ENCODE peak calls at places on chromosome 12, in seven cellular contexts. Q is right lobe of liver, A is choroid plexus epithelial cell, W is right atrium auricular region, E is astrocyte, M is tibial artery, Y is prostate gland. V is an unnamed sample.

GRCh38 chr12:152440-152839 is 61.5 kb downstream of the SLC6A12 start:
- DNase-seq in Q (no peak), M (no peak), A (peak), Y (no peak), W (no peak), E (no peak), V (no peak)

GRCh38 chr12:47577213-47577612 is 128.6 kb downstream of the RPAP3 start:
- DNase-seq in M (no peak), W (no peak), E (no peak), A (no peak), Q (no peak), Y (no peak), V (no peak)

GRCh38 chr12:12178545-12178944 is 88.3 kb downstream of the LRP6 start:
- DNase-seq in M (no peak), Q (no peak), Y (no peak), A (no peak), E (no peak), W (no peak), V (no peak)

GRCh38 chr12:84929486-84929885 is 16.9 kb upstream of the SLC6A15 start:
- DNase-seq in Y (no peak), M (no peak), A (no peak), Q (no peak), E (no peak), W (no peak), V (no peak)

GRCh38 chr12:55713721-55714120 is 2.1 kb upstream of the BLOC1S1 start:
- DNase-seq in M (no peak), A (peak), W (no peak), Q (no peak), E (peak), Y (no peak), V (no peak)

GRCh38 chr12:11652351-11653040 is 3.0 kb downstream of the ETV6 start:
- DNase-seq in W (peak), Y (peak), M (no peak), Q (no peak), A (peak), E (peak), V (no peak)

GRCh38 chr12:122356192-122356635 is 66.3 kb downstream of the CLIP1 start:
- DNase-seq in Q (no peak), A (peak), M (no peak), Y (peak), W (no peak), E (peak), V (peak)

GRCh38 chr12:131272415-131272814 is 318.7 kb downstream of the ADGRD1 start:
- DNase-seq in W (no peak), Y (no peak), Q (peak), M (no peak), E (no peak), A (no peak), V (no peak)

GRCh38 chr12:28369483-28369882 is 179.2 kb downstream of the CCDC91 start:
- DNase-seq in W (no peak), Y (no peak), A (no peak), Q (no peak), E (no peak), M (no peak), V (no peak)

GRCh38 chr12:113239288-113239771 is 18.1 kb downstream of the TPCN1 start:
- DNase-seq in Y (no peak), M (peak), W (no peak), E (no peak), Q (no peak), A (no peak), V (no peak)

GRCh38 chr12:132731574-132731973 is 20.9 kb downstream of the PGAM5 start:
- DNase-seq in W (no peak), Q (no peak), E (no peak), M (no peak), Y (no peak), A (no peak), V (no peak)

GRCh38 chr12:114918535-114919233 is 234.7 kb upstream of the TBX3 start:
- DNase-seq in M (no peak), W (no peak), Q (no peak), A (peak), E (peak), Y (no peak), V (no peak)

GRCh38 chr12:81417056-81417455 is 339.2 kb downstream of the ACSS3 start:
- DNase-seq in W (no peak), Q (no peak), A (no peak), M (no peak), E (no peak), Y (no peak), V (no peak)

GRCh38 chr12:29455087-29455486 is 42.4 kb downstream of the OVCH1 start:
- DNase-seq in W (no peak), M (no peak), E (no peak), Q (no peak), Y (no peak), A (no peak), V (no peak)

GRCh38 chr12:54475542-54475941 is 2.1 kb upstream of the GTSF1 start:
- DNase-seq in A (peak), Q (no peak), Y (no peak), W (no peak), M (no peak), E (no peak), V (no peak)

GRCh38 chr12:129911437-129912049 is 7.7 kb upstream of the TMEM132D start:
- DNase-seq in Q (no peak), W (no peak), A (peak), Y (peak), E (peak), M (no peak), V (peak)

GRCh38 chr12:92030618-92031017 is 115.0 kb downstream of the BTG1 start:
- DNase-seq in A (peak), Y (peak), E (peak), M (no peak), Q (no peak), W (no peak), V (peak)

GRCh38 chr12:93793983-93794382 is 116.8 kb downstream of the CRADD start:
- DNase-seq in Y (no peak), M (no peak), W (no peak), Q (no peak), E (peak), A (peak), V (no peak)

GRCh38 chr12:45407188-45407850 is 191.4 kb downstream of the ANO6 start:
- DNase-seq in Q (no peak), W (no peak), Y (no peak), M (no peak), A (peak), E (peak), V (no peak)

GRCh38 chr12:106205208-106206069 is 42.4 kb downstream of the CKAP4 start:
- DNase-seq in Q (peak), W (no peak), E (no peak), A (no peak), Y (no peak), M (no peak), V (no peak)
- TF ChIP-seq CTCF in Q (peak), W (peak), E (no peak), A (no peak), Y (peak), M (no peak), V (no peak)

GRCh38 chr12:42237052-42237852 is 796 bp downstream of the YAF2 start:
- DNase-seq in Q (peak), E (peak), W (peak), Y (peak), M (peak), A (peak), V (peak)
- TF ChIP-seq CTCF in Q (peak), E (peak), W (peak), Y (peak), M (peak), A (peak), V (peak)

GRCh38 chr12:68158427-68158826 is 1.1 kb downstream of the IFNG start:
- DNase-seq in W (no peak), Q (no peak), E (no peak), M (no peak), Y (no peak), A (peak), V (no peak)
- TF ChIP-seq CTCF in W (peak), Q (peak), E (peak), M (no peak), Y (no peak), A (peak), V (peak)

GRCh38 chr12:42486407-42486806 is 103.1 kb downstream of the PRICKLE1 start:
- DNase-seq in Y (no peak), Q (no peak), A (no peak), W (no peak), M (no peak), E (no peak), V (no peak)
- TF ChIP-seq CTCF in Y (no peak), Q (no peak), A (no peak), W (no peak), M (no peak), E (no peak), V (no peak)

GRCh38 chr12:59173696-59174095 is 253.4 kb upstream of the LRIG3 start:
- DNase-seq in Y (no peak), A (peak), M (no peak), W (no peak), E (no peak), Q (no peak), V (no peak)
- TF ChIP-seq CTCF in Y (no peak), A (peak), M (no peak), W (no peak), E (no peak), Q (no peak), V (no peak)

DNA sequence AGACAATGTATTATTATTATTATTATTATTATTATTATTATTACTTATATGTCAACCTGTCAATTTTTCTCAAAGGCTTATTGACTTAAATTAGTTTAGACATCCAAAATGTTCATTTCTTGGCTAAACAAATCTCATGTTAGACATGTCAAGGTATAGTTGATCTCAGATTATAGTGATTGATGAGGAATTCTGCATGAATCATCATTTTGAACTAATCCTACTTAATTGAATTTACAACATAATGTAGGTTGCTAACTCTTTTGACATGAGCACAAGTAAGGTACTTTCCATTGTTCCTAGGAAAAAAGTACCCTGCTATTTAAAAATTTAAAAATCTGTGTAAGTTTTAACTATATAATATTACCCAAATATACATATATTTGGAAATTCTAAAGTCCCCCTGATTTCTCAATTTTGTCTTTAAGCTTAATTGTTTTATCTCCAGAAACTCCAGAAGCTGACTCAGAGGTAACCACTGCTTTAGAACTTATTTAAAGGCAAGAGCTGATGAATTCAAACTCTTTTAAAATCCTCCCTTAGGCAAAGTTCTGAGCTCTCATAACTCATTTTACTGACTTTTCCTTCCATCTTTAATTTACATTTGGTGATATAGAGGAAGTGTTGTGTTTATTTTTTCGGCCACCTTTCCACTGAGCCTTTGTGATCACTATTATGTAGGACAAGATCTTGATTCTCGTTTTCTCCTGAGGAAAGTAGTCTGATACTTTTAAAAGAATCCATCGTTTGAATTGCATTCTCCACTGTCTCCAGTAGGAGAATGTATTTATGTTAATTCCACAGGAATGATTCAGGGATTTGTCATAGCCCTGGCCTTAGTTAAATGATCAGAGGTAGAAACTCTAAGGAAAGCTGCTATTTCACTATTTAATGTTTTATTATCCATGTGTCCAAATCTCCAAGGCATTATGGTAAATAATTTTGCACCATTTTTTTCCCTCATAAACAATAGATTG is 1304.5 kb downstream of the AACS start:
- DNase-seq in M (no peak), Y (no peak), W (no peak), A (peak), E (peak), Q (no peak), V (no peak)
- TF ChIP-seq CTCF in M (no peak), Y (no peak), W (peak), A (no peak), E (peak), Q (no peak), V (no peak)

GRCh38 chr12:61652265-61652664 is 607.9 kb upstream of the USP15 start:
- DNase-seq in Y (no peak), M (no peak), W (no peak), E (no peak), A (no peak), Q (no peak), V (no peak)

DNA sequence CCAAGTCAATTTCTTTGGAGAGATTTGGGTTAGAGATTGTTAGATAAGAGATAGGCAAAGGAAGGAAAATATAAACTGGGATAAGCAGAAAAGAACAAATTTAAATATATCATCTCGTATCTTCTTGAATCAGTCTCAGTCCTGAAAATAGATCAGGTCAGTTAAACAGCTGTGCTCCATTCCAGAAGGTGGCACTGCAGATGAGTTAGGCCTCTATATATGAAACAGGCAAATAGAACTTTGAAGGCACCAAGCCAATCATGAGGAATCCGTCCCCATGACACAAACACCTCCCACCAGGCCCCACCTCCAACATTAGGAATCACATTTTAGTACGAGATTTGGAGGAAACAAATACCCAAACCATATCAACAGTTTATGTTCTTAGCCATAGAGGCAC is 605.5 kb upstream of the USP15 start:
- DNase-seq in E (no peak), Q (no peak), W (no peak), Y (no peak), A (peak), M (no peak), V (no peak)
- TF ChIP-seq CTCF in E (peak), Q (peak), W (no peak), Y (no peak), A (peak), M (no peak), V (no peak)